ENCODE peak calls at places on chromosomes 3 and 15, in nine cellular contexts. One of them, this sample, is unnamed.

GRCh38 chr3:66483006-66483928 is 17.6 kb downstream of the LRIG1 start:
- DNase-seq in NCI-H2081: no peak
- DNase-seq in AG10803: peak
- DNase-seq in H7: peak
- DNase-seq in GM13976: peak
- DNase-seq in activated CD4-positive, CD25-positive, alpha-beta regulatory T cell treated with anti-CD3 and anti-CD28 coated beads, Interleukin-2, amount 50 U/mL, for 16 hours: no peak
- DNase-seq in NCI-H460: no peak
- DNase-seq in SK-N-SH: peak
- DNase-seq in stimulated activated CD8-positive, alpha-beta memory T cell treated with anti-CD3 and anti-CD28 coated beads, Interleukin-15, amount 100 ng/mL, for 48 hours: no peak
- DNase-seq in this sample: peak

GRCh38 chr15:29668120-29668602 is 154.1 kb downstream of the TJP1 start:
- DNase-seq in NCI-H2081: peak
- DNase-seq in AG10803: peak
- DNase-seq in H7: peak
- DNase-seq in GM13976: no peak
- DNase-seq in activated CD4-positive, CD25-positive, alpha-beta regulatory T cell treated with anti-CD3 and anti-CD28 coated beads, Interleukin-2, amount 50 U/mL, for 16 hours: no peak
- DNase-seq in NCI-H460: peak
- DNase-seq in SK-N-SH: peak
- DNase-seq in stimulated activated CD8-positive, alpha-beta memory T cell treated with anti-CD3 and anti-CD28 coated beads, Interleukin-15, amount 100 ng/mL, for 48 hours: peak
- DNase-seq in this sample: peak

GRCh38 chr3:53350652-53351051 is 3.3 kb upstream of the DCP1A start:
- DNase-seq in NCI-H2081: peak
- DNase-seq in AG10803: no peak
- DNase-seq in H7: peak
- DNase-seq in GM13976: peak
- DNase-seq in activated CD4-positive, CD25-positive, alpha-beta regulatory T cell treated with anti-CD3 and anti-CD28 coated beads, Interleukin-2, amount 50 U/mL, for 16 hours: no peak
- DNase-seq in NCI-H460: peak
- DNase-seq in SK-N-SH: peak
- DNase-seq in stimulated activated CD8-positive, alpha-beta memory T cell treated with anti-CD3 and anti-CD28 coated beads, Interleukin-15, amount 100 ng/mL, for 48 hours: no peak
- DNase-seq in this sample: peak

GRCh38 chr15:33874156-33874555 is 94.1 kb upstream of the CHRM5 start:
- DNase-seq in NCI-H2081: no peak
- DNase-seq in AG10803: no peak
- DNase-seq in H7: no peak
- DNase-seq in GM13976: no peak
- DNase-seq in activated CD4-positive, CD25-positive, alpha-beta regulatory T cell treated with anti-CD3 and anti-CD28 coated beads, Interleukin-2, amount 50 U/mL, for 16 hours: no peak
- DNase-seq in NCI-H460: no peak
- DNase-seq in SK-N-SH: no peak
- DNase-seq in stimulated activated CD8-positive, alpha-beta memory T cell treated with anti-CD3 and anti-CD28 coated beads, Interleukin-15, amount 100 ng/mL, for 48 hours: no peak
- DNase-seq in this sample: no peak

GRCh38 chr3:177481329-177481728 is 284.0 kb upstream of the TBL1XR1 start:
- DNase-seq in NCI-H2081: no peak
- DNase-seq in AG10803: no peak
- DNase-seq in H7: no peak
- DNase-seq in GM13976: no peak
- DNase-seq in activated CD4-positive, CD25-positive, alpha-beta regulatory T cell treated with anti-CD3 and anti-CD28 coated beads, Interleukin-2, amount 50 U/mL, for 16 hours: no peak
- DNase-seq in NCI-H460: no peak
- DNase-seq in SK-N-SH: no peak
- DNase-seq in stimulated activated CD8-positive, alpha-beta memory T cell treated with anti-CD3 and anti-CD28 coated beads, Interleukin-15, amount 100 ng/mL, for 48 hours: no peak
- DNase-seq in this sample: no peak

GRCh38 chr15:88300018-88300549 is 43.5 kb upstream of the NTRK3 start:
- DNase-seq in NCI-H2081: no peak
- DNase-seq in AG10803: no peak
- DNase-seq in H7: peak
- DNase-seq in GM13976: no peak
- DNase-seq in activated CD4-positive, CD25-positive, alpha-beta regulatory T cell treated with anti-CD3 and anti-CD28 coated beads, Interleukin-2, amount 50 U/mL, for 16 hours: no peak
- DNase-seq in NCI-H460: no peak
- DNase-seq in SK-N-SH: no peak
- DNase-seq in stimulated activated CD8-positive, alpha-beta memory T cell treated with anti-CD3 and anti-CD28 coated beads, Interleukin-15, amount 100 ng/mL, for 48 hours: no peak
- DNase-seq in this sample: no peak

GRCh38 chr3:65927576-65927975 is 111.1 kb downstream of the MAGI1 start:
- DNase-seq in NCI-H2081: peak
- DNase-seq in AG10803: peak
- DNase-seq in H7: no peak
- DNase-seq in GM13976: no peak
- DNase-seq in activated CD4-positive, CD25-positive, alpha-beta regulatory T cell treated with anti-CD3 and anti-CD28 coated beads, Interleukin-2, amount 50 U/mL, for 16 hours: no peak
- DNase-seq in NCI-H460: no peak
- DNase-seq in SK-N-SH: no peak
- DNase-seq in stimulated activated CD8-positive, alpha-beta memory T cell treated with anti-CD3 and anti-CD28 coated beads, Interleukin-15, amount 100 ng/mL, for 48 hours: no peak
- DNase-seq in this sample: peak

GRCh38 chr3:66372681-66373350 is 128.0 kb downstream of the LRIG1 start:
- DNase-seq in NCI-H2081: peak
- DNase-seq in AG10803: no peak
- DNase-seq in H7: peak
- DNase-seq in GM13976: peak
- DNase-seq in activated CD4-positive, CD25-positive, alpha-beta regulatory T cell treated with anti-CD3 and anti-CD28 coated beads, Interleukin-2, amount 50 U/mL, for 16 hours: no peak
- DNase-seq in NCI-H460: no peak
- DNase-seq in SK-N-SH: no peak
- DNase-seq in stimulated activated CD8-positive, alpha-beta memory T cell treated with anti-CD3 and anti-CD28 coated beads, Interleukin-15, amount 100 ng/mL, for 48 hours: no peak
- DNase-seq in this sample: peak

GRCh38 chr3:71896751-71897150 is 111.8 kb upstream of the PROK2 start:
- DNase-seq in NCI-H2081: no peak
- DNase-seq in AG10803: peak
- DNase-seq in H7: no peak
- DNase-seq in GM13976: no peak
- DNase-seq in activated CD4-positive, CD25-positive, alpha-beta regulatory T cell treated with anti-CD3 and anti-CD28 coated beads, Interleukin-2, amount 50 U/mL, for 16 hours: no peak
- DNase-seq in NCI-H460: no peak
- DNase-seq in SK-N-SH: no peak
- DNase-seq in stimulated activated CD8-positive, alpha-beta memory T cell treated with anti-CD3 and anti-CD28 coated beads, Interleukin-15, amount 100 ng/mL, for 48 hours: no peak
- DNase-seq in this sample: no peak

GRCh38 chr15:83288381-83288801 is 3.9 kb upstream of the BNC1 start:
- DNase-seq in NCI-H2081: no peak
- DNase-seq in AG10803: no peak
- DNase-seq in H7: peak
- DNase-seq in GM13976: no peak
- DNase-seq in activated CD4-positive, CD25-positive, alpha-beta regulatory T cell treated with anti-CD3 and anti-CD28 coated beads, Interleukin-2, amount 50 U/mL, for 16 hours: no peak
- DNase-seq in NCI-H460: no peak
- DNase-seq in SK-N-SH: no peak
- DNase-seq in stimulated activated CD8-positive, alpha-beta memory T cell treated with anti-CD3 and anti-CD28 coated beads, Interleukin-15, amount 100 ng/mL, for 48 hours: no peak
- DNase-seq in this sample: peak

GRCh38 chr3:129144786-129145185 is 16.1 kb downstream of the ISY1 start:
- DNase-seq in NCI-H2081: no peak
- DNase-seq in AG10803: no peak
- DNase-seq in H7: no peak
- DNase-seq in GM13976: no peak
- DNase-seq in activated CD4-positive, CD25-positive, alpha-beta regulatory T cell treated with anti-CD3 and anti-CD28 coated beads, Interleukin-2, amount 50 U/mL, for 16 hours: no peak
- DNase-seq in NCI-H460: no peak
- DNase-seq in SK-N-SH: no peak
- DNase-seq in stimulated activated CD8-positive, alpha-beta memory T cell treated with anti-CD3 and anti-CD28 coated beads, Interleukin-15, amount 100 ng/mL, for 48 hours: no peak
- DNase-seq in this sample: no peak

GRCh38 chr3:108946292-108947290 is 7.1 kb downstream of the GUCA1C start:
- DNase-seq in NCI-H2081: peak
- DNase-seq in AG10803: no peak
- DNase-seq in H7: no peak
- DNase-seq in GM13976: no peak
- DNase-seq in activated CD4-positive, CD25-positive, alpha-beta regulatory T cell treated with anti-CD3 and anti-CD28 coated beads, Interleukin-2, amount 50 U/mL, for 16 hours: no peak
- DNase-seq in NCI-H460: no peak
- DNase-seq in SK-N-SH: no peak
- DNase-seq in stimulated activated CD8-positive, alpha-beta memory T cell treated with anti-CD3 and anti-CD28 coated beads, Interleukin-15, amount 100 ng/mL, for 48 hours: no peak
- DNase-seq in this sample: no peak

GRCh38 chr3:122940628-122941086 is 86.9 kb downstream of the SEMA5B start:
- DNase-seq in NCI-H2081: no peak
- DNase-seq in AG10803: peak
- DNase-seq in H7: no peak
- DNase-seq in GM13976: no peak
- DNase-seq in activated CD4-positive, CD25-positive, alpha-beta regulatory T cell treated with anti-CD3 and anti-CD28 coated beads, Interleukin-2, amount 50 U/mL, for 16 hours: no peak
- DNase-seq in NCI-H460: no peak
- DNase-seq in SK-N-SH: peak
- DNase-seq in stimulated activated CD8-positive, alpha-beta memory T cell treated with anti-CD3 and anti-CD28 coated beads, Interleukin-15, amount 100 ng/mL, for 48 hours: no peak
- DNase-seq in this sample: no peak

GRCh38 chr15:65981837-65982696 is 112.8 kb downstream of the RAB11A start:
- DNase-seq in NCI-H2081: no peak
- DNase-seq in AG10803: no peak
- DNase-seq in H7: peak
- DNase-seq in GM13976: peak
- DNase-seq in activated CD4-positive, CD25-positive, alpha-beta regulatory T cell treated with anti-CD3 and anti-CD28 coated beads, Interleukin-2, amount 50 U/mL, for 16 hours: peak
- DNase-seq in NCI-H460: no peak
- DNase-seq in SK-N-SH: peak
- DNase-seq in stimulated activated CD8-positive, alpha-beta memory T cell treated with anti-CD3 and anti-CD28 coated beads, Interleukin-15, amount 100 ng/mL, for 48 hours: peak
- DNase-seq in this sample: peak